ENCODE peak calls at places on chromosome X, in five cellular contexts. F is colonic mucosa; P is mammary epithelial cell; O is cardiac septum; E is activated naive CD4-positive, alpha-beta T cell treated with anti-CD3 and anti-CD28 coated beads for 36 hours. A is an unnamed sample.

GRCh38 chrX:17703201-17703600 is 34.1 kb upstream of the SCML1 start:
- DNase-seq in F (no peak), P (peak), E (no peak), O (no peak), A (no peak)

GRCh38 chrX:153738056-153738605 is 13.5 kb downstream of the ABCD1 start:
- DNase-seq in O (no peak), E (no peak), P (no peak), F (no peak), A (no peak)

GRCh38 chrX:43809463-43809862 is 72.8 kb downstream of the MAOB start:
- DNase-seq in O (no peak), P (no peak), E (no peak), F (no peak), A (no peak)

GRCh38 chrX:133437356-133437755 is 22.1 kb upstream of the GPC4 start:
- DNase-seq in O (no peak), F (no peak), E (no peak), P (no peak), A (no peak)

GRCh38 chrX:39335447-39336235 is 534.4 kb downstream of the MID1IP1 start:
- DNase-seq in O (no peak), F (peak), E (peak), P (no peak), A (no peak)

GRCh38 chrX:77505227-77505626 is 58.0 kb downstream of the FGF16 start:
- DNase-seq in P (no peak), O (no peak), F (no peak), E (no peak), A (no peak)

GRCh38 chrX:38260231-38260630 is 39.6 kb upstream of the SRPX start:
- DNase-seq in O (no peak), F (peak), P (no peak), E (peak), A (no peak)

GRCh38 chrX:150482537-150483217 is 85.7 kb upstream of the MTM1 start:
- DNase-seq in E (peak), F (no peak), O (peak), P (peak), A (no peak)

GRCh38 chrX:48938721-48939416 is 18.5 kb downstream of the OTUD5 start:
- DNase-seq in F (no peak), O (no peak), P (no peak), E (peak), A (peak)

GRCh38 chrX:51852621-51853020 is 40.8 kb upstream of the MAGED1 start:
- DNase-seq in O (no peak), F (no peak), P (no peak), E (no peak), A (no peak)

GRCh38 chrX:110944323-110944761 is 148.7 kb upstream of the CHRDL1 start:
- DNase-seq in E (no peak), O (no peak), P (no peak), F (no peak), A (no peak)

GRCh38 chrX:40299028-40299479 is 201.3 kb upstream of the BCOR start:
- DNase-seq in O (no peak), P (no peak), E (no peak), F (no peak), A (no peak)

GRCh38 chrX:130094712-130095111 is 15.6 kb downstream of the ELF4 start:
- DNase-seq in P (no peak), E (no peak), F (no peak), O (no peak), A (peak)

GRCh38 chrX:122272011-122272410 is 912.1 kb upstream of the GRIA3 start:
- DNase-seq in F (no peak), E (no peak), P (no peak), O (no peak), A (no peak)

GRCh38 chrX:108582151-108582550 is 142.5 kb downstream of the COL4A5 start:
- DNase-seq in P (no peak), F (no peak), O (no peak), E (no peak), A (no peak)

GRCh38 chrX:150663061-150663460 is 30.1 kb upstream of the MTMR1 start:
- DNase-seq in O (no peak), E (no peak), F (no peak), P (no peak), A (no peak)

GRCh38 chrX:23634181-23634580 is 33.1 kb upstream of the PRDX4 start:
- DNase-seq in E (no peak), F (no peak), P (peak), O (no peak), A (no peak)

GRCh38 chrX:68699960-68700746 is 52.7 kb downstream of the STARD8 start:
- DNase-seq in F (no peak), O (no peak), E (no peak), P (peak), A (no peak)

GRCh38 chrX:6049132-6049531 is 179.5 kb downstream of the NLGN4X start:
- DNase-seq in E (no peak), P (no peak), O (no peak), F (no peak), A (no peak)

GRCh38 chrX:38060331-38060878 is 54.1 kb downstream of the SYTL5 start:
- DNase-seq in O (no peak), E (no peak), F (no peak), P (no peak), A (no peak)

GRCh38 chrX:148665001-148665400 is 164.6 kb downstream of the AFF2 start:
- DNase-seq in E (no peak), O (no peak), F (no peak), P (no peak), A (no peak)

GRCh38 chrX:14899607-14900006 is 26.4 kb downstream of the MOSPD2 start:
- DNase-seq in O (no peak), F (no peak), P (peak), E (no peak), A (no peak)

GRCh38 chrX:39052751-39053150 is 251.5 kb downstream of the MID1IP1 start:
- DNase-seq in E (no peak), P (no peak), O (no peak), F (no peak), A (no peak)

GRCh38 chrX:103220511-103221406 is 5.9 kb downstream of the BEX4 start:
- DNase-seq in O (no peak), P (no peak), F (no peak), E (no peak), A (no peak)

GRCh38 chrX:16487620-16488380 is 162.2 kb upstream of the S100G start:
- DNase-seq in O (no peak), F (no peak), E (no peak), P (peak), A (no peak)

GRCh38 chrX:33434256-33435092 is 223.1 kb upstream of the DMD start:
- DNase-seq in P (peak), F (peak), O (no peak), E (peak), A (peak)

A was measured in DND-41.